ENCODE peak calls at places on chromosomes 7 and 10, in five cellular contexts. T is HS-5, Y is PC-9, N is mucosa of descending colon, W is Daoy. C is an unnamed sample.

GRCh38 chr7:95389516-95389915 is 6.7 kb downstream of the PON3 start:
- DNase-seq in N (no peak), Y (no peak), W (no peak), T (no peak), C (no peak)

GRCh38 chr10:94639902-94640301 is 43.6 kb upstream of the CYP2C18 start:
- DNase-seq in N (no peak), W (no peak), T (no peak), Y (no peak), C (no peak)

GRCh38 chr7:155300641-155301452 is 3.2 kb downstream of the INSIG1 start:
- DNase-seq in W (no peak), T (no peak), Y (no peak), N (peak; percentile 35), C (no peak)

GRCh38 chr7:2004841-2005351 is 227.8 kb downstream of the MAD1L1 start:
- DNase-seq in N (no peak), Y (no peak), T (no peak), W (no peak), C (peak; percentile 16)

GRCh38 chr10:100344386-100344785 is 2.6 kb upstream of the SCD start:
- DNase-seq in T (no peak), Y (no peak), W (no peak), N (no peak), C (no peak)

GRCh38 chr7:116330961-116331360 is 120.6 kb downstream of the TES start:
- DNase-seq in N (no peak), Y (no peak), W (no peak), T (no peak), C (no peak)

GRCh38 chr10:5396545-5396944 is 8.1 kb downstream of the TUBAL3 start:
- DNase-seq in N (no peak), Y (no peak), T (no peak), W (no peak), C (no peak)

GRCh38 chr7:102287082-102287464 is 405 bp downstream of the SH2B2 start:
- DNase-seq in T (no peak), N (peak; percentile 23), W (no peak), Y (no peak), C (no peak)

GRCh38 chr10:3323865-3324498 is 151.4 kb upstream of the PITRM1 start:
- DNase-seq in T (peak; percentile 58), Y (no peak), N (no peak), W (peak; percentile 35), C (no peak)

GRCh38 chr7:102467581-102468415 is 3.0 kb downstream of the LRWD1 start:
- DNase-seq in Y (no peak), N (no peak), T (no peak), W (peak; percentile 10), C (peak; percentile 21)

GRCh38 chr10:5891009-5891408 is 966 bp downstream of the FBH1 start:
- DNase-seq in Y (no peak), W (no peak), N (no peak), T (no peak), C (no peak)

GRCh38 chr7:95950698-95951097 is 178.3 kb downstream of the DYNC1I1 start:
- DNase-seq in N (no peak), T (peak; percentile 20), Y (no peak), W (no peak), C (no peak)

GRCh38 chr7:74343281-74344127 is 54.3 kb downstream of the CLIP2 start:
- DNase-seq in W (peak; percentile 93), N (no peak), Y (peak; percentile 79), T (peak; percentile 67), C (no peak)

GRCh38 chr10:59109826-59110225 is 66.6 kb upstream of the PHYHIPL start:
- DNase-seq in T (no peak), W (no peak), N (no peak), Y (no peak), C (no peak)

GRCh38 chr10:28778524-28778923 is 101.2 kb downstream of the BAMBI start:
- DNase-seq in N (no peak), Y (no peak), T (no peak), W (peak; percentile 21), C (no peak)

GRCh38 chr7:24854866-24855265 is 97.6 kb upstream of the GSDME start:
- DNase-seq in T (no peak), W (no peak), Y (no peak), N (no peak), C (no peak)

GRCh38 chr7:117323877-117324699 is 1.2 kb upstream of the WNT2 start:
- DNase-seq in W (peak; percentile 61), N (no peak), Y (peak; percentile 22), T (no peak), C (peak; percentile 83)

GRCh38 chr7:92608380-92609322 is 18.5 kb upstream of the FAM133B start:
- DNase-seq in N (peak; percentile 47), Y (no peak), T (no peak), W (no peak), C (peak; percentile 31)

GRCh38 chr7:155407799-155408198 is 50.1 kb upstream of the EN2 start:
- DNase-seq in N (no peak), T (no peak), W (no peak), Y (no peak), C (no peak)

GRCh38 chr10:89213191-89213808 is 6.2 kb upstream of the CH25H start:
- DNase-seq in N (peak; percentile 14), W (no peak), Y (no peak), T (no peak), C (no peak)

GRCh38 chr10:44955408-44956070 is 4.1 kb upstream of the RASSF4 start:
- DNase-seq in Y (no peak), W (no peak), T (no peak), N (no peak), C (no peak)

GRCh38 chr7:1638113-1638726 is 31.9 kb upstream of the ELFN1 start:
- DNase-seq in Y (no peak), N (no peak), W (no peak), T (no peak), C (no peak)

GRCh38 chr10:95466450-95466849 is 94.7 kb downstream of the SORBS1 start:
- DNase-seq in W (no peak), Y (no peak), N (no peak), T (no peak), C (no peak)

GRCh38 chr7:123712619-123713018 is 36.2 kb downstream of the WASL start:
- DNase-seq in N (no peak), Y (no peak), T (peak; percentile 47), W (no peak), C (no peak)

GRCh38 chr10:114537791-114538543 is 120.1 kb downstream of the ABLIM1 start:
- DNase-seq in T (no peak), Y (no peak), N (no peak), W (no peak), C (no peak)

GRCh38 chr7:78768859-78769258 is 684.6 kb downstream of the MAGI2 start:
- DNase-seq in N (no peak), W (no peak), Y (no peak), T (no peak), C (no peak)

GRCh38 chr7:1651031-1651446 is 19.0 kb upstream of the ELFN1 start:
- DNase-seq in T (no peak), W (no peak), N (no peak), Y (no peak), C (no peak)

GRCh38 chr7:28355553-28356319 is 56.6 kb upstream of the CREB5 start:
- DNase-seq in W (no peak), Y (no peak), T (no peak), N (no peak), C (no peak)

GRCh38 chr10:48231699-48232315 is 42.7 kb downstream of the FRMPD2 start:
- DNase-seq in N (no peak), W (peak; percentile 15), T (no peak), Y (no peak), C (no peak)

GRCh38 chr10:45111509-45111908 is 110.8 kb downstream of the ZNF22 start:
- DNase-seq in T (no peak), N (no peak), W (no peak), Y (no peak), C (no peak)

GRCh38 chr10:50513956-50514355 is 109.8 kb downstream of the SGMS1 start:
- DNase-seq in T (no peak), N (no peak), Y (no peak), W (no peak), C (no peak)

GRCh38 chr10:114544045-114544659 is 113.9 kb downstream of the ABLIM1 start:
- DNase-seq in T (no peak), Y (peak; percentile 57), W (no peak), N (peak; percentile 67), C (peak; percentile 38)

GRCh38 chr10:28793482-28793881 is 116.2 kb downstream of the BAMBI start:
- DNase-seq in T (no peak), N (peak; percentile 75), Y (no peak), W (no peak), C (no peak)

GRCh38 chr7:120582916-120583315 is 275.0 kb downstream of the TSPAN12 start:
- DNase-seq in N (no peak), W (no peak), Y (no peak), T (no peak), C (no peak)

GRCh38 chr7:140375808-140376730 is 22.3 kb downstream of the SLC37A3 start:
- DNase-seq in W (no peak), T (no peak), N (no peak), Y (no peak), C (no peak)

C was measured in left cardiac atrium.